ENCODE peak calls at places on chromosome 11, in ten cellular contexts. N is foreskin fibroblast, K is lung, B is kidney, R is HL-60, J is OCI-LY7, M is body of pancreas, Y is heart left ventricle, Z is spleen, G is cardiac muscle cell. V is an unnamed sample.

GRCh38 chr11:68099474-68100405 is 21.4 kb downstream of the CHKA start:
- DNase-seq in N (no peak), K (peak; percentile 69), B (no peak), R (no peak), J (peak; percentile 62), M (peak; percentile 96), Y (peak; percentile 50), Z (no peak), G (peak; percentile 64), V (no peak)

GRCh38 chr11:123771664-123772063 is 17.3 kb upstream of the OR6X1 start:
- DNase-seq in N (no peak), K (no peak), B (no peak), R (no peak), J (no peak), M (no peak), Y (no peak), Z (no peak), G (no peak), V (no peak)

GRCh38 chr11:94295534-94295933 is 8.8 kb upstream of the IZUMO1R start:
- DNase-seq in N (no peak), K (no peak), B (no peak), R (no peak), J (no peak), M (no peak), Y (no peak), Z (no peak), G (no peak), V (peak; percentile 2)

GRCh38 chr11:64834031-64834722 is 10.3 kb downstream of the CDC42BPG start:
- DNase-seq in N (no peak), K (no peak), B (no peak), R (no peak), J (no peak), M (no peak), Y (no peak), Z (no peak), G (no peak), V (no peak)

GRCh38 chr11:117421471-117421870 is 93.8 kb downstream of the CEP164 start:
- DNase-seq in N (no peak), K (no peak), B (peak; percentile 37), R (no peak), J (no peak), M (no peak), Y (no peak), Z (peak; percentile 46), G (no peak), V (no peak)

GRCh38 chr11:119774180-119774763 is 45.3 kb upstream of the NECTIN1 start:
- DNase-seq in N (no peak), K (no peak), B (peak; percentile 10), R (no peak), J (peak; percentile 30), M (no peak), Y (no peak), Z (peak; percentile 10), G (peak; percentile 48), V (peak; percentile 39)

GRCh38 chr11:75140269-75141138 is 10.4 kb upstream of the SLCO2B1 start:
- DNase-seq in N (peak; percentile 11), K (peak; percentile 59), B (no peak), R (peak; percentile 22), J (peak; percentile 85), M (peak; percentile 70), Y (peak; percentile 63), Z (peak; percentile 91), G (peak; percentile 49), V (peak; percentile 18)

GRCh38 chr11:127493330-127493729 is 492.8 kb upstream of the KIRREL3 start:
- DNase-seq in N (no peak), K (no peak), B (no peak), R (no peak), J (peak; percentile 10), M (no peak), Y (no peak), Z (no peak), G (peak; percentile 0), V (no peak)

GRCh38 chr11:18105802-18106574 is at the start of gene SAAL1:
- DNase-seq in N (peak; percentile 77), K (peak; percentile 84), B (peak; percentile 95), R (peak; percentile 79), J (peak; percentile 93), M (peak; percentile 90), Y (peak; percentile 86), Z (peak; percentile 97), G (peak; percentile 80), V (peak; percentile 69)

GRCh38 chr11:59207988-59208432 is 4.7 kb downstream of the MPEG1 start:
- DNase-seq in N (peak; percentile 45), K (no peak), B (no peak), R (no peak), J (peak; percentile 68), M (peak; percentile 60), Y (peak; percentile 29), Z (no peak), G (peak; percentile 75), V (peak; percentile 70)

GRCh38 chr11:1478544-1478943 is 8.0 kb downstream of the MOB2 start:
- DNase-seq in N (no peak), K (no peak), B (no peak), R (peak; percentile 30), J (no peak), M (no peak), Y (no peak), Z (peak; percentile 61), G (no peak), V (no peak)

GRCh38 chr11:100785148-100785983 is 98.3 kb downstream of the ARHGAP42 start:
- DNase-seq in N (no peak), K (peak; percentile 33), B (no peak), R (no peak), J (no peak), M (no peak), Y (peak; percentile 18), Z (no peak), G (peak; percentile 69), V (no peak)

GRCh38 chr11:117121176-117121575 is 22.9 kb upstream of the PAFAH1B2 start:
- DNase-seq in N (no peak), K (no peak), B (no peak), R (no peak), J (no peak), M (no peak), Y (no peak), Z (no peak), G (no peak), V (peak; percentile 6)

DNA sequence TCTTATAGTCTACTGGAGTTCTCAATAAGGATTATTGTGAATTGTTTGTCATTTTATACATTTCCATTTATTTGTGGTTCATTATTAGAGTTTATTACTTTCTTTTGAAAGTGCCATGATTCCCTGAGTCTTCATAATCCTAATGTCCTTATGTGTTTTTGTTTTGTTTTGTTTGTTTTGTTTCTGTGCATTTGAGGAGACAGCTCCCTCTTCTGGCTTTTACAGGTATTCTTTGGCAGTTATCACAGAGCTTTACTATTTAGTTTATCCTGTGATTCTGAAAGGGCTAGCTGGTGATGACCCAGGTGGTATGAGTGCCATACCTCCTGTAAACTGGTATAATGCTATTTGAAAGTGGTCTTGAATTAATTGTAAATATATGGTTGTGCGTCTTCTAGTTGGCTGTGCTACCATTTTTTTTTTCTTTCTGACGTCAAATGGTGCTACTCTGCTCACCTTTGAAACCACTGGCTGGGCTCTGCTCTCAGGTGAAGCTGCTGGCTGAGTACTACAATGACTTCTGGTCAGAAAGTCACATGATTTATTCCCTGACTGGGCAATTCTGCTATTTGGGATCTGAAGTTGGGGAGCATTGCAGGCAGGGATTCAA is 751.2 kb downstream of the JRKL start:
- DNase-seq in N (no peak), K (no peak), B (no peak), R (no peak), J (peak; percentile 4), M (no peak), Y (no peak), Z (no peak), G (peak; percentile 35), V (peak; percentile 18)
- TF ChIP-seq CTCF in N (peak; percentile 6), K (no peak), B (peak; percentile 2), R (no peak), J (peak; percentile 76), M (peak; percentile 17), Y (peak; percentile 41), Z (peak; percentile 42), G (peak; percentile 41), V (peak; percentile 31)

GRCh38 chr11:7593476-7593875 is 79.7 kb downstream of the PPFIBP2 start:
- DNase-seq in N (no peak), K (no peak), B (no peak), R (no peak), J (no peak), M (no peak), Y (no peak), Z (no peak), G (no peak), V (no peak)

GRCh38 chr11:7596975-7597391 is 76.3 kb downstream of the CYB5R2 start:
- DNase-seq in N (no peak), K (no peak), B (no peak), R (no peak), J (no peak), M (peak; percentile 40), Y (no peak), Z (no peak), G (no peak), V (no peak)

GRCh38 chr11:7595951-7596350 is 77.3 kb downstream of the CYB5R2 start:
- DNase-seq in N (no peak), K (no peak), B (no peak), R (no peak), J (no peak), M (no peak), Y (no peak), Z (no peak), G (no peak), V (no peak)

GRCh38 chr11:7597620-7598019 is 75.7 kb downstream of the CYB5R2 start:
- DNase-seq in N (no peak), K (peak; percentile 80), B (peak; percentile 87), R (no peak), J (no peak), M (peak; percentile 82), Y (no peak), Z (no peak), G (no peak), V (no peak)

GRCh38 chr11:7595016-7595869 is 78.1 kb downstream of the CYB5R2 start:
- DNase-seq in N (no peak), K (no peak), B (no peak), R (no peak), J (no peak), M (no peak), Y (no peak), Z (no peak), G (peak; percentile 64), V (peak; percentile 68)
- H3K4me3 ChIP-seq in N (no peak overlapping the region), K (no peak overlapping the region), B (no peak overlapping the region), R (no peak overlapping the region), J (no peak overlapping the region), M (no peak overlapping the region), Y (no peak overlapping the region), Z (no peak overlapping the region), G (no peak overlapping the region), V (no peak overlapping the region)

GRCh38 chr11:57348636-57349323 is 10.6 kb downstream of the P2RX3 start:
- DNase-seq in N (no peak), K (no peak), B (no peak), R (no peak), J (no peak), M (no peak), Y (no peak), Z (peak; percentile 57), G (no peak), V (peak; percentile 17)
- TF ChIP-seq CTCF in N (no peak), K (no peak), B (no peak), R (no peak), J (no peak), M (no peak), Y (no peak), Z (no peak), G (no peak), V (no peak)

DNA sequence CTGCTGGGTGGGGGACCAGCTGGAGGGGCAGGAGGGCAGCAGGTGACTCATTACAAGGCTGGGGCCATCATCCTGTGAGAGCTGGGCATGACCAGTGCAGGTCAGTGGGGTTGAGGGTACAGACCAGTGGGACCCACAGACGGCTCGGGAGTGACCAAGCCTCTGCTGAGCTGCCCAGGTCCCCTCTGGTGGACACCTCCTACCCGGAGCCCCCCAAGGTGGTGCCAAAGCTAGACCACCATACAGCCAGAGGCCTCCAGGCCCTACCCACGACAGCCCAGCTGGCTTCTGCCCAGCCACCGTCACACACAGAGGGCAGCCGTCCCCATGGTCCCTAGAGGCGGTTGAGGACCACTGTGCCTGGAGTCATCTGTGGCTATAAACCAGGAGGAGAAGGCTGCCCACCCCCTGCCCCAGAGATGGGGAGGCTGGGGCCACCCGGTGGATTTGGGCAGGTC is 695 bp downstream of the MYEOV start:
- DNase-seq in N (no peak), K (no peak), B (no peak), R (no peak), J (no peak), M (no peak), Y (no peak), Z (peak; percentile 71), G (no peak), V (no peak)
- H3K4me3 ChIP-seq in N (no peak overlapping the region), K (no peak overlapping the region), B (no peak overlapping the region), R (no peak overlapping the region), J (peak overlapping the region; percentile 72), M (no peak overlapping the region), Y (no peak overlapping the region), Z (no peak overlapping the region), G (no peak overlapping the region), V (no peak overlapping the region)